ENCODE peak calls at places on chromosomes 7 and 10, in seven cellular contexts. J is adipocyte, Y is mucosa of gallbladder, R is NCI-H1105, K is left lobe of liver, F is AG09309, T is ACHN. G is an unnamed sample.

GRCh38 chr10:132703305-132704007 is 82.5 kb downstream of the NKX6-2 start:
- DNase-seq in J (no peak), Y (no peak), R (no peak), K (no peak), F (no peak), T (no peak), G (no peak)

GRCh38 chr10:15836797-15837196 is 23.5 kb downstream of the MINDY3 start:
- DNase-seq in J (no peak), Y (no peak), R (no peak), K (no peak), F (no peak), T (no peak), G (no peak)

GRCh38 chr10:96222441-96222840 is 48.9 kb downstream of the BLNK start:
- DNase-seq in J (no peak), Y (no peak), R (no peak), K (no peak), F (no peak), T (no peak), G (no peak)

GRCh38 chr10:5595591-5596590 is 70.5 kb downstream of the ASB13 start:
- DNase-seq in J (peak), Y (no peak), R (no peak), K (no peak), F (peak), T (peak), G (peak)

GRCh38 chr7:132002343-132002968 is 446.0 kb upstream of the PODXL start:
- DNase-seq in J (no peak), Y (no peak), R (no peak), K (no peak), F (no peak), T (no peak), G (no peak)

GRCh38 chr10:108392286-108392685 is 1227.8 kb upstream of the SORCS1 start:
- DNase-seq in J (peak), Y (no peak), R (no peak), K (no peak), F (no peak), T (no peak), G (peak)

GRCh38 chr7:56175784-56176183 is 59.6 kb upstream of the NUPR2 start:
- DNase-seq in J (no peak), Y (no peak), R (no peak), K (no peak), F (no peak), T (no peak), G (no peak)

GRCh38 chr7:91050677-91051076 is 213.6 kb upstream of the FZD1 start:
- DNase-seq in J (no peak), Y (no peak), R (no peak), K (no peak), F (no peak), T (no peak), G (no peak)

GRCh38 chr7:75943864-75944263 is 28.9 kb downstream of the POR start:
- DNase-seq in J (no peak), Y (peak), R (no peak), K (no peak), F (no peak), T (peak), G (no peak)

G was measured in epithelial cell of proximal tubule.